ENCODE peak calls at places on chromosomes 2 and 18, in ten cellular contexts. N, F, T, J, Y, I, P, K, Q and R are unnamed samples.
A peak's percentile ranks its signal among the peaks of the same experiment; 100 is the strongest.

GRCh38 chr2:137231616-137232015 is 466.3 kb downstream of the THSD7B start:
- DNase-seq in Y (no peak), T (no peak), P (no peak), N (no peak), K (no peak), J (no peak), I (no peak), F (no peak), Q (no peak), R (no peak)

GRCh38 chr2:158120102-158120501 is 18.4 kb downstream of the UPP2 start:
- DNase-seq in P (peak; percentile 30), J (no peak), Y (no peak), F (no peak), I (no peak), T (no peak), K (no peak), Q (no peak), N (no peak), R (no peak)

GRCh38 chr2:122519366-122519765 is 763.9 kb downstream of the TSN start:
- DNase-seq in Q (no peak), N (no peak), J (no peak), I (peak; percentile 9), Y (no peak), T (no peak), F (no peak), P (peak; percentile 11), K (no peak), R (no peak)

GRCh38 chr2:37191747-37192146 is 3.3 kb upstream of the SULT6B1 start:
- DNase-seq in P (no peak), N (no peak), Q (no peak), Y (no peak), T (no peak), J (no peak), F (no peak), I (no peak), K (no peak), R (no peak)

GRCh38 chr2:185738679-185739472 is at the start of gene FSIP2:
- DNase-seq in P (peak; percentile 62), I (peak; percentile 39), F (no peak), Y (peak; percentile 47), N (no peak), T (peak; percentile 52), Q (peak; percentile 84), J (peak; percentile 22), K (peak; percentile 72), R (peak; percentile 56)

GRCh38 chr2:170368370-170368769 is 190.4 kb downstream of the MYO3B start:
- DNase-seq in T (no peak), N (no peak), Q (no peak), Y (no peak), F (no peak), P (no peak), I (no peak), K (no peak), J (no peak), R (no peak)

GRCh38 chr2:18803141-18803540 is 213.8 kb upstream of the NT5C1B start:
- DNase-seq in Y (no peak), Q (no peak), J (no peak), T (no peak), I (no peak), N (no peak), P (no peak), F (no peak), K (no peak), R (no peak)

GRCh38 chr2:130972410-130972809 is 120.8 kb downstream of the FAM168B start:
- DNase-seq in K (no peak), N (no peak), F (no peak), I (no peak), T (no peak), Y (no peak), J (no peak), Q (no peak), P (peak; percentile 57), R (no peak)

GRCh38 chr2:48017136-48017535 is 110.8 kb upstream of the FBXO11 start:
- DNase-seq in Y (no peak), N (no peak), Q (no peak), P (no peak), K (no peak), I (no peak), T (no peak), F (no peak), J (no peak), R (no peak)

GRCh38 chr2:48018480-48018879 is 112.2 kb upstream of the FBXO11 start:
- DNase-seq in N (no peak), P (no peak), K (no peak), I (no peak), Q (no peak), J (no peak), F (no peak), T (no peak), Y (no peak), R (no peak)

DNA sequence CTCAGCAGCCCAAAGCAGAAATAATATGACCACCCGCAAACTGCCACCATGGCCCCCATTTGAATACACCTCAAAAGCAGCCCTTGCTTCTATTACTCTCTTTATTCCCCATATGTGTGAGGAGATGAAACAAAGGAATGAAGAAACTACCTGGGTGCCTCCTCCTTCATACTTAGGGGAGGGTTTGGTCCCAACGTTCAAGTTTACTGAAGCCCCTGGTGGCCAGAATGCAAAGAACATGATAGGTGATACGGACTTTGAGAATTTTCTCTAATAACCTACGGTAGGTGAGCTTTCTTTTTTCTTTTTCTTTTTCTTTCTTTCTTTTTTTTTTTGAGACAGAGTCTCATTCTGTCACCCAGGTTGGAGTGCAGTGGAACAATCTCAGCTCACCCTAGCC is 110.3 kb upstream of the FBXO11 start:
- DNase-seq in J (no peak), T (no peak), Y (no peak), I (no peak), Q (peak; percentile 8), P (peak; percentile 44), N (peak; percentile 21), F (no peak), K (no peak), R (no peak)
- TF ChIP-seq CTCF in J (no peak), T (peak; percentile 30), Y (peak; percentile 20), I (peak; percentile 10), Q (no peak), P (peak; percentile 50), N (peak; percentile 27), F (no peak), K (peak; percentile 17), R (peak; percentile 29)

GRCh38 chr2:161416294-161416632 is at the start of gene TBR1:
- DNase-seq in Q (no peak), F (no peak), Y (no peak), T (no peak), I (no peak), K (no peak), J (no peak), N (no peak), P (no peak), R (no peak)
- H3K4me3 ChIP-seq in Q (peak within 1 kb of the TSS; percentile 44), F (peak within 1 kb of the TSS; percentile 54), Y (no peak within 1 kb of the TSS), T (no peak within 1 kb of the TSS), I (peak within 1 kb of the TSS; percentile 56), K (peak within 1 kb of the TSS; percentile 53), J (no peak within 1 kb of the TSS), N (peak within 1 kb of the TSS; percentile 24), P (peak within 1 kb of the TSS; percentile 65), R (no peak within 1 kb of the TSS)

GRCh38 chr18:42953306-42953705 is 162.2 kb downstream of the RIT2 start:
- DNase-seq in N (no peak), J (no peak), Q (no peak), Y (no peak), I (no peak), P (no peak), K (no peak), T (no peak), F (no peak), R (no peak)

GRCh38 chr18:42954887-42955286 is 160.6 kb downstream of the RIT2 start:
- DNase-seq in N (no peak), J (no peak), F (no peak), K (no peak), T (no peak), Q (no peak), I (no peak), Y (no peak), P (no peak), R (no peak)

GRCh38 chr18:42956287-42956686 is 159.2 kb downstream of the RIT2 start:
- DNase-seq in P (no peak), F (no peak), T (no peak), J (no peak), N (no peak), Q (no peak), Y (no peak), I (no peak), K (no peak), R (no peak)

DNA sequence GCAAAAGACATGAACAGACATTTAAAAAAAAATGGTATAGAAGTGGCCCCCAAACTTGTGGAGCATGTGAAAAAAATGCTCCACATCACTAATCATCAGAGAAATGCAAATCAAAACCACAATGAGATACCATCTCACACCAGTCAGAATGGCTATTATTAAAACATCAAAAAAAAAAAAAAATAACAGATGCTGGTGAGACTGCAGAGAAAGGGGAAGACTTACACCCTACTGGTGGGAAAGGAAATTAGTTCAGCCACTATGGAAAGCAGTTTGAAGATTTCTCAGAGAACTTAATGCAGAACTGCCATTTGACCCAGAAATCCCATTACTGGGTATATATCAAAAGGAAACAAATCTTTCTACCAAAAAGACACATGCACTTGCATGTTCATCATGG is 164.8 kb downstream of the RIT2 start:
- DNase-seq in Q (no peak), N (no peak), Y (no peak), F (no peak), J (no peak), I (no peak), K (no peak), T (no peak), P (no peak), R (no peak)
- TF ChIP-seq CTCF in Q (no peak), N (no peak), Y (no peak), F (no peak), J (no peak), I (no peak), K (no peak), T (no peak), P (no peak), R (no peak)

GRCh38 chr2:20745924-20746555 is 76.9 kb downstream of the LDAH start:
- DNase-seq in P (peak; percentile 26), J (no peak), Q (no peak), T (no peak), K (peak; percentile 6), N (peak; percentile 6), Y (no peak), I (peak; percentile 5), F (no peak), R (peak; percentile 58)

GRCh38 chr2:20752293-20752692 is 70.6 kb downstream of the LDAH start:
- DNase-seq in P (no peak), Y (no peak), Q (no peak), I (no peak), N (no peak), F (no peak), K (no peak), T (no peak), J (no peak), R (no peak)

GRCh38 chr2:20744366-20745335 is 77.7 kb downstream of the GDF7 start:
- DNase-seq in J (no peak), T (no peak), N (no peak), I (no peak), Q (peak; percentile 55), Y (no peak), F (no peak), K (no peak), P (no peak), R (no peak)

DNA sequence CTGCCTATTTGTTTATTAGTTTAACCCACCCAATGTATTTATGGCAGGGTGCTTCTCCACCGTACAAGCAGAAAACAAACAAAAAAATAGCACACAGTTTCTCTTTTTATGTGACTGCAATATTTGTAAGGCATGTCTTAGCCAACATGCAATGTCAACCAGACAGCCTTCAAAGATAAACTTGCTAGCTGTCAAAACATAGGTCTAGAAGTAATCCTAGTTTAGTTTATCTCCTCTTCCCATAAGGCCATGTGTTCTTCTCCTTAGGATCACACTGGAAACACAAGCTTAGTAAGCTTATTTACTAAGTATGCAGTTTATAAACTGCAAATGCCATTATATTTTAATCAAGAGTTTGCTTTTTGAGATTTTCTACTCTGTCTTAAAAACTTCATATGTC is 75.6 kb downstream of the LDAH start:
- DNase-seq in Q (no peak), K (no peak), T (no peak), I (no peak), P (no peak), J (no peak), N (no peak), Y (no peak), F (no peak), R (no peak)
- H3K4me3 ChIP-seq in Q (no peak overlapping the region), K (no peak overlapping the region), T (no peak overlapping the region), I (no peak overlapping the region), P (no peak overlapping the region), J (no peak overlapping the region), N (no peak overlapping the region), Y (no peak overlapping the region), F (no peak overlapping the region), R (no peak overlapping the region)